ENCODE peak calls at places on chromosomes 12 and 14, in seven cellular contexts. One of them, this sample, is unnamed.

GRCh38 chr12:57837779-57838562 is 8.6 kb downstream of the CTDSP2 start:
- DNase-seq in K562: peak; percentile 32
- DNase-seq in HCT116: no peak
- DNase-seq in SK-N-SH: no peak
- DNase-seq in GM12878: no peak
- DNase-seq in HepG2: no peak
- DNase-seq in T47D: no peak
- DNase-seq in this sample: no peak

GRCh38 chr12:103548622-103549601 is 38.2 kb upstream of the STAB2 start:
- DNase-seq in K562: peak; percentile 76
- DNase-seq in HCT116: peak; percentile 73
- DNase-seq in SK-N-SH: peak; percentile 55
- DNase-seq in GM12878: peak; percentile 76
- DNase-seq in HepG2: peak; percentile 53
- DNase-seq in T47D: peak; percentile 31
- DNase-seq in this sample: no peak

GRCh38 chr14:60655114-60655897 is 6.0 kb upstream of the SIX1 start:
- DNase-seq in K562: no peak
- DNase-seq in HCT116: no peak
- DNase-seq in SK-N-SH: peak; percentile 41
- DNase-seq in GM12878: no peak
- DNase-seq in HepG2: no peak
- DNase-seq in T47D: no peak
- DNase-seq in this sample: peak; percentile 63

GRCh38 chr14:43778956-43779639 is 728.0 kb downstream of the FSCB start:
- DNase-seq in K562: no peak
- DNase-seq in HCT116: no peak
- DNase-seq in SK-N-SH: no peak
- DNase-seq in GM12878: no peak
- DNase-seq in HepG2: peak; percentile 99
- DNase-seq in T47D: no peak
- DNase-seq in this sample: no peak

GRCh38 chr14:88234442-88234841 is 88.6 kb downstream of the KCNK10 start:
- DNase-seq in K562: no peak
- DNase-seq in HCT116: no peak
- DNase-seq in SK-N-SH: no peak
- DNase-seq in GM12878: no peak
- DNase-seq in HepG2: no peak
- DNase-seq in T47D: no peak
- DNase-seq in this sample: no peak

GRCh38 chr14:105421723-105422615 is 2.3 kb downstream of the MTA1 start:
- DNase-seq in K562: no peak
- DNase-seq in HCT116: no peak
- DNase-seq in SK-N-SH: peak; percentile 40
- DNase-seq in GM12878: no peak
- DNase-seq in HepG2: no peak
- DNase-seq in T47D: no peak
- DNase-seq in this sample: no peak

GRCh38 chr12:49189731-49190314 is 943 bp upstream of the TUBA1A start:
- DNase-seq in K562: no peak
- DNase-seq in HCT116: no peak
- DNase-seq in SK-N-SH: no peak
- DNase-seq in GM12878: no peak
- DNase-seq in HepG2: no peak
- DNase-seq in T47D: no peak
- DNase-seq in this sample: no peak

GRCh38 chr12:58393152-58393551 is 451.8 kb downstream of the ATP23 start:
- DNase-seq in K562: no peak
- DNase-seq in HCT116: no peak
- DNase-seq in SK-N-SH: no peak
- DNase-seq in GM12878: no peak
- DNase-seq in HepG2: no peak
- DNase-seq in T47D: no peak
- DNase-seq in this sample: no peak

GRCh38 chr12:20716985-20717384 is 21.9 kb downstream of the SLCO1C1 start:
- DNase-seq in K562: no peak
- DNase-seq in HCT116: no peak
- DNase-seq in SK-N-SH: no peak
- DNase-seq in GM12878: no peak
- DNase-seq in HepG2: no peak
- DNase-seq in T47D: no peak
- DNase-seq in this sample: no peak

GRCh38 chr14:61280526-61281185 is 482 bp downstream of the TMEM30B start:
- DNase-seq in K562: no peak
- DNase-seq in HCT116: no peak
- DNase-seq in SK-N-SH: peak; percentile 83
- DNase-seq in GM12878: no peak
- DNase-seq in HepG2: no peak
- DNase-seq in T47D: peak; percentile 49
- DNase-seq in this sample: peak; percentile 79

GRCh38 chr12:24861751-24862575 is 86.9 kb downstream of the BCAT1 start:
- DNase-seq in K562: peak; percentile 60
- DNase-seq in HCT116: no peak
- DNase-seq in SK-N-SH: no peak
- DNase-seq in GM12878: no peak
- DNase-seq in HepG2: peak; percentile 51
- DNase-seq in T47D: no peak
- DNase-seq in this sample: no peak

GRCh38 chr14:23160924-23161522 is 22.4 kb downstream of the SLC7A8 start:
- DNase-seq in K562: peak; percentile 85
- DNase-seq in HCT116: no peak
- DNase-seq in SK-N-SH: no peak
- DNase-seq in GM12878: no peak
- DNase-seq in HepG2: no peak
- DNase-seq in T47D: peak; percentile 13
- DNase-seq in this sample: peak; percentile 83

GRCh38 chr12:95633049-95633545 is 81.8 kb upstream of the USP44 start:
- DNase-seq in K562: no peak
- DNase-seq in HCT116: peak; percentile 87
- DNase-seq in SK-N-SH: no peak
- DNase-seq in GM12878: no peak
- DNase-seq in HepG2: peak; percentile 33
- DNase-seq in T47D: no peak
- DNase-seq in this sample: no peak

GRCh38 chr14:33996450-33996849 is 45.6 kb upstream of the EGLN3 start:
- DNase-seq in K562: no peak
- DNase-seq in HCT116: no peak
- DNase-seq in SK-N-SH: no peak
- DNase-seq in GM12878: no peak
- DNase-seq in HepG2: no peak
- DNase-seq in T47D: no peak
- DNase-seq in this sample: no peak

GRCh38 chr12:112939761-112940357 is 1.6 kb downstream of the OAS3 start:
- DNase-seq in K562: no peak
- DNase-seq in HCT116: no peak
- DNase-seq in SK-N-SH: peak; percentile 56
- DNase-seq in GM12878: peak; percentile 65
- DNase-seq in HepG2: no peak
- DNase-seq in T47D: no peak
- DNase-seq in this sample: no peak

GRCh38 chr14:74419086-74419485 is 6.9 kb downstream of the SYNDIG1L start:
- DNase-seq in K562: no peak
- DNase-seq in HCT116: no peak
- DNase-seq in SK-N-SH: no peak
- DNase-seq in GM12878: no peak
- DNase-seq in HepG2: no peak
- DNase-seq in T47D: no peak
- DNase-seq in this sample: no peak

GRCh38 chr12:3054993-3055711 is 22.0 kb upstream of the TSPAN9 start:
- DNase-seq in K562: no peak
- DNase-seq in HCT116: no peak
- DNase-seq in SK-N-SH: no peak
- DNase-seq in GM12878: no peak
- DNase-seq in HepG2: no peak
- DNase-seq in T47D: no peak
- DNase-seq in this sample: no peak

GRCh38 chr12:18217981-18218380 is 43.3 kb upstream of the PIK3C2G start:
- DNase-seq in K562: no peak
- DNase-seq in HCT116: no peak
- DNase-seq in SK-N-SH: no peak
- DNase-seq in GM12878: no peak
- DNase-seq in HepG2: no peak
- DNase-seq in T47D: no peak
- DNase-seq in this sample: no peak

GRCh38 chr12:13817131-13817530 is 164.3 kb downstream of the GRIN2B start:
- DNase-seq in K562: no peak
- DNase-seq in HCT116: no peak
- DNase-seq in SK-N-SH: no peak
- DNase-seq in GM12878: no peak
- DNase-seq in HepG2: no peak
- DNase-seq in T47D: no peak
- DNase-seq in this sample: no peak

GRCh38 chr14:70555890-70556289 is 21.1 kb upstream of the ADAM20 start:
- DNase-seq in K562: no peak
- DNase-seq in HCT116: no peak
- DNase-seq in SK-N-SH: no peak
- DNase-seq in GM12878: no peak
- DNase-seq in HepG2: no peak
- DNase-seq in T47D: no peak
- DNase-seq in this sample: peak; percentile 3

GRCh38 chr12:32895688-32896437 is 714 bp downstream of the PKP2 start:
- DNase-seq in K562: peak; percentile 32
- DNase-seq in HCT116: no peak
- DNase-seq in SK-N-SH: no peak
- DNase-seq in GM12878: no peak
- DNase-seq in HepG2: peak; percentile 25
- DNase-seq in T47D: peak; percentile 34
- DNase-seq in this sample: peak; percentile 62

GRCh38 chr14:55438066-55438683 is 2.2 kb downstream of the TBPL2 start:
- DNase-seq in K562: peak; percentile 55
- DNase-seq in HCT116: peak; percentile 57
- DNase-seq in SK-N-SH: peak; percentile 62
- DNase-seq in GM12878: no peak
- DNase-seq in HepG2: peak; percentile 55
- DNase-seq in T47D: no peak
- DNase-seq in this sample: no peak

GRCh38 chr12:116141110-116141832 is 136.2 kb downstream of the MED13L start:
- DNase-seq in K562: no peak
- DNase-seq in HCT116: no peak
- DNase-seq in SK-N-SH: peak; percentile 27
- DNase-seq in GM12878: no peak
- DNase-seq in HepG2: no peak
- DNase-seq in T47D: no peak
- DNase-seq in this sample: no peak

GRCh38 chr14:77158175-77158908 is 16.8 kb upstream of the ZDHHC22 start:
- DNase-seq in K562: peak; percentile 52
- DNase-seq in HCT116: no peak
- DNase-seq in SK-N-SH: peak; percentile 76
- DNase-seq in GM12878: no peak
- DNase-seq in HepG2: no peak
- DNase-seq in T47D: no peak
- DNase-seq in this sample: no peak

DNA sequence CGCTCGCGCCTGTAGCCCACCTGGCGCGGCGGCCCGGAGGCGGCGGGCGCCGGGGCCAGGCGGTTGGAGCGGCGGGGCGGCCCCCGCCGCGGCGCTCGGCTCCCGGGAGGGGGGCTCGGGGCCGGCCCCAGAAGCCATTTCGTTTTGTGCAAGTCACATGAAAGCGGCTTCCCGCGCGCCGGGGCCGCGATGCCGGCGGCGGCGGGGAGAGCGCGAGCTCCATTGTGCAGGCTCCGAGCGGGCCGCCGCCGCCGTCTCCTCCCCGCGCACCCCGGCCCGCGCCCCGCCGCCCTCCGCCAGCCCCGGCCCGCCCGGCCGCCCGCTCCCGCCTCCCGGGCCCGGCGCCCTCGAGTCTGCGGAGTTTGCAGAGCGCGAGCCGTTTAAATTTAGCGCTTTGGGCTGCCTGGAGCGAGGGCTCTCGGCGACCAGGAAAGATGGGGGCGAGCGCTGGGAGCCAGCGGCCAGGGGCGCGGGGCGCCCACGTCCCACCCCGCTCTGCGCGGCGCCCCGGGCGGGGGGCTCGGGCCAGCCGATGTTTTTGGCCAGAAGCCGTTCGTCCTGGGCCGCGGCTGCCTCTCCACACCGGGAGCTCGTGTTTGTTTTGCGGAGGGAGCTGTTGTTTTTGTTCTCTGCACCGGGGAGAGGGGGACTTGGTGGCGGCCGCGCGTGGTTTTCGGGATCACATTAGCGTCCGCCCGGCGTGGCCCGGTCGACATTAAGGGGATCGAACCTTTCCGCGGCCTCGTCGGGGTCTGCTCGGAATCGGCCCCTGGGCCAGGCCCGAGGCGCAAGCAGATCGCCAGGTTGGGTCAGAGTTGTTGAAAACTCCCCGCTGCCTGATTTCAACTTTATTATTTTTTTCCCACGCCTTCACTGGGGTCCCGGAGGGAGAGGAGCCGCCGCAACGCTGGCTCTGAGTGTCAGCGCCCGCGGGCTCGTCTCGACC is 982 bp downstream of the BCL7A start:
- DNase-seq in K562: peak; percentile 55
- DNase-seq in HCT116: no peak
- DNase-seq in SK-N-SH: peak; percentile 82
- DNase-seq in GM12878: no peak
- DNase-seq in HepG2: no peak
- DNase-seq in T47D: peak; percentile 55
- DNase-seq in this sample: peak; percentile 62
- TF ChIP-seq JUND in K562: no peak
- TF ChIP-seq JUND in HCT116: no peak
- TF ChIP-seq JUND in SK-N-SH: no peak
- TF ChIP-seq JUND in GM12878: no peak
- TF ChIP-seq JUND in HepG2: no peak
- TF ChIP-seq JUND in T47D: no peak
- TF ChIP-seq JUND in this sample: no peak

GRCh38 chr14:99394602-99395001 is 86.1 kb downstream of the SETD3 start:
- DNase-seq in K562: no peak
- DNase-seq in HCT116: no peak
- DNase-seq in SK-N-SH: no peak
- DNase-seq in GM12878: no peak
- DNase-seq in HepG2: no peak
- DNase-seq in T47D: no peak
- DNase-seq in this sample: peak; percentile 50
- TF ChIP-seq JUND in K562: no peak
- TF ChIP-seq JUND in HCT116: no peak
- TF ChIP-seq JUND in SK-N-SH: no peak
- TF ChIP-seq JUND in GM12878: no peak
- TF ChIP-seq JUND in HepG2: no peak
- TF ChIP-seq JUND in T47D: no peak
- TF ChIP-seq JUND in this sample: no peak

DNA sequence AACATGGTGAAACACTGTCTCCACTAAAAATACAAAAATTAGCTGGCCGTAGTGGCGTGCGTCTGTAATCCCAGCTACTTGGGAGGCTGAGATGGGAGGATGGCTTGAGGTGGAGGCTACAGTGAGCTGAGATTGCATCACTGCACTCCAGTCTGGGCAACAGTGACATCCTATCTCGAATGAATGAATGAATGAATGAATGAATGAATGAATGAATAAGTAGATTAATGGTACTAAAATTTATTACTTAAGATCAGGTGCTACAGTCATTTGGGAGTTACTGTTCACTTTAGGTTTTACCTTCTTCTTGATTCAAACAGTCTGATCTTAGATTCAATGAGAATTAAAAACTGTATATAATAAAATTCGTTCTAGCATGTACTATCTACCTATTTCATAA is 31.6 kb upstream of the WDR89 start:
- DNase-seq in K562: no peak
- DNase-seq in HCT116: no peak
- DNase-seq in SK-N-SH: no peak
- DNase-seq in GM12878: no peak
- DNase-seq in HepG2: no peak
- DNase-seq in T47D: no peak
- DNase-seq in this sample: no peak
- TF ChIP-seq JUND in K562: no peak
- TF ChIP-seq JUND in HCT116: no peak
- TF ChIP-seq JUND in SK-N-SH: no peak
- TF ChIP-seq JUND in GM12878: no peak
- TF ChIP-seq JUND in HepG2: no peak
- TF ChIP-seq JUND in T47D: no peak
- TF ChIP-seq JUND in this sample: no peak

GRCh38 chr12:110314308-110314707 is 33.3 kb downstream of the ATP2A2 start:
- DNase-seq in K562: no peak
- DNase-seq in HCT116: no peak
- DNase-seq in SK-N-SH: no peak
- DNase-seq in GM12878: peak; percentile 40
- DNase-seq in HepG2: peak; percentile 47
- DNase-seq in T47D: no peak
- DNase-seq in this sample: no peak
- TF ChIP-seq JUND in K562: no peak
- TF ChIP-seq JUND in HCT116: no peak
- TF ChIP-seq JUND in SK-N-SH: no peak
- TF ChIP-seq JUND in GM12878: no peak
- TF ChIP-seq JUND in HepG2: no peak
- TF ChIP-seq JUND in T47D: no peak
- TF ChIP-seq JUND in this sample: no peak